ENCODE peak calls at places on chromosome 17, in six cellular contexts. Y is lower leg skin; R is CD8-positive, alpha-beta memory T cell; U is H1; S is neural progenitor cell; A is body of pancreas. H is an unnamed sample.

GRCh38 chr17:81741594-81742452 is 29.7 kb downstream of the SLC25A10 start:
- DNase-seq in Y (no peak), U (no peak), R (no peak), S (no peak), A (no peak), H (no peak)

GRCh38 chr17:78882546-78883089 is 20.4 kb downstream of the CEP295NL start:
- DNase-seq in U (no peak), A (no peak), Y (peak), R (no peak), S (no peak), H (peak)

GRCh38 chr17:7001562-7001961 is 5.7 kb downstream of the ALOX12 start:
- DNase-seq in S (peak), A (no peak), R (peak), U (no peak), Y (peak), H (no peak)

GRCh38 chr17:79022507-79022991 is 1.4 kb upstream of the C1QTNF1 start:
- DNase-seq in R (no peak), S (no peak), A (peak), Y (peak), U (no peak), H (no peak)

GRCh38 chr17:49952209-49952911 is 16.6 kb upstream of the DLX4 start:
- DNase-seq in A (peak), Y (peak), S (peak), U (peak), R (peak), H (peak)

GRCh38 chr17:33515974-33516373 is 222.9 kb upstream of the ASIC2 start:
- DNase-seq in S (no peak), Y (peak), A (no peak), R (no peak), U (no peak), H (no peak)

GRCh38 chr17:17971431-17972125 is 622 bp downstream of the TOM1L2 start:
- DNase-seq in Y (peak), S (peak), U (no peak), R (peak), A (peak), H (no peak)

GRCh38 chr17:45146616-45147101 is 1.6 kb upstream of the HEXIM1 start:
- DNase-seq in U (no peak), Y (no peak), A (peak), R (no peak), S (no peak), H (no peak)

GRCh38 chr17:77216435-77216980 is 75.7 kb downstream of the SEC14L1 start:
- DNase-seq in A (no peak), S (no peak), R (no peak), Y (no peak), U (no peak), H (no peak)

GRCh38 chr17:59330314-59330942 is 1.0 kb upstream of the YPEL2 start:
- DNase-seq in A (peak), S (peak), Y (peak), R (peak), U (no peak), H (no peak)

GRCh38 chr17:7849185-7850117 is 5.4 kb upstream of the TMEM88 start:
- DNase-seq in R (no peak), U (no peak), A (no peak), Y (no peak), S (no peak), H (no peak)

GRCh38 chr17:39926588-39927100 is 757 bp downstream of the ORMDL3 start:
- DNase-seq in U (no peak), S (peak), A (peak), R (peak), Y (no peak), H (no peak)

GRCh38 chr17:15651583-15652110 is 32.1 kb upstream of the FBXW10B start:
- DNase-seq in R (no peak), S (peak), Y (peak), U (peak), A (peak), H (peak)

GRCh38 chr17:61200349-61200735 is 199.3 kb upstream of the TBX2 start:
- DNase-seq in U (peak), A (peak), S (no peak), Y (no peak), R (no peak), H (no peak)

GRCh38 chr17:70355185-70355584 is 185.9 kb downstream of the KCNJ2 start:
- DNase-seq in A (no peak), Y (no peak), R (no peak), U (no peak), S (no peak), H (no peak)

DNA sequence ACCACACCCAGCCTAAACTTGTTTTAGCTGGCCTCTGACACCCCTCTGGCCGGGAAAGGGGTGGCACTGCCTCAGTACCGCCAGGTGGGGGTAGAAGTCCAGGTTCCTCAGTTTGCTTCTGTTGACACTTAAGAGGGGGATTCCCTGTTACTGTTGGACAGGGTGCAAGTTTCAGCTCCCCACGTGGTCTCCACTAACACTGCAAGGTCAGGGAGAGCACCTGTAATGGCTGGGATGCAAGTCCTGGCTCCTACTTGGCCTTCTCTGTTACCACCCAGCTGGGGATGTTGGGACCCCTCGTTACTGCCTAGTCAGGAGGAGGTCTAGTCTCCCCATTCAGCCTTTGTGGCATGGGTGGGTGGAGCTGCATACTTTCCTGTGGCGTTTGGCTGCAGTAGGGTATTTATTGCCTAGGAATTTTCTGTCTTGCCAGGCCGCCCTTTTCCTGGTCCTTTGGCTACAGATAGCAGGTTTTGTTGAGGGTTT is 10.6 kb upstream of the MFAP4 start:
- DNase-seq in A (peak), Y (peak), S (peak), R (no peak), U (peak), H (no peak)
- H3K4me3 ChIP-seq in A (no peak), Y (no peak), S (no peak), R (no peak), U (no peak), H (no peak)

GRCh38 chr17:41149652-41149985 is at the start of gene KRTAP4-5:
- DNase-seq in A (no peak), Y (no peak), S (no peak), U (no peak), R (no peak), H (no peak)
- H3K4me3 ChIP-seq in A (no peak), Y (no peak), S (no peak), U (no peak), R (no peak), H (no peak)

DNA sequence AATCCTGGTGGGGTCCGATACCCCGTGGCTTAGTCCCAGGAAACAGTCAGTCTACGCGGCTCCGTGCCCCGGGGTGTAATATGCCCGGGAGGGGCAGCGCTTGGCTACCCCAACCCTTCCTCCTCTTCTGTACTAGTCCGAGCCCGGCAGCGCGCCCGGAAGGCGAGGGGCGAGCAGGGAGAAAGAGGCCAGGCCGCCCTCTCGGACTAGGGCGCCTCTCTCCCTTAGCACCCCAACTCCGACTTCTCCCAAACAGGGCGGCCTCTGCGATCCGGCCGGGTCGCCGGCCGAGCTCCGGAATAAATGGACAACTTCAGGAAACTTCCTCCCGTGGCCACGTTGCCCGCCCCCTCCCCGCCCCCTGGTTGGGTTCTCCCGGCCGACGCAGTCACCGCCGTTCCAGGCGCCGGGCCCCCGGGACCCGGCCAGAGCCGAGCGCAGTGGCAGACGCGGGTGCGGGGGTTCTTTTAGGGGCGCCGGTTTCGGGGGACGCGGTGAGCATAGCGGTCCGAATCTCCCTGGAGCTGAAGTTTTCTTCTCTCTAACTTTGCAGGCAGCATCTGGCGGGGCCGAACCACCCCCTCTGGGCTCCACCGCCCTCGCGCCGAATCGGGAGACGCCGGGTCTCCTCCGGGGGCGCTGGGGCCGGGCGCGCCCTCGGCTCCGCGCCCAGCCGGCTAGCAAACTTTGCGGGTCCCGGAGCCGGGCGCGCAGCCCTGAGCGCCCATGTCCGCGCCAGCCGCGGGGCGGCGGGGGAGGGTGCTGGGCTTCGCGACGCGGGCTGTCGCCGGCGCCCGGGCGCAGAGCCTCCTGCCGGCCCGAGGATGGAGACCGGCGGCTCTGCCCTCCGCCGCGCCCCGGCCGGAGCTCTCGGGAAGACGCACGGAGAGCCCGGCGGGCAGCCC is at the start of gene SDK2:
- DNase-seq in A (no peak), Y (peak), R (peak), U (no peak), S (peak), H (peak)
- H3K4me3 ChIP-seq in A (no peak), Y (peak), R (peak), U (peak), S (peak), H (peak)

DNA sequence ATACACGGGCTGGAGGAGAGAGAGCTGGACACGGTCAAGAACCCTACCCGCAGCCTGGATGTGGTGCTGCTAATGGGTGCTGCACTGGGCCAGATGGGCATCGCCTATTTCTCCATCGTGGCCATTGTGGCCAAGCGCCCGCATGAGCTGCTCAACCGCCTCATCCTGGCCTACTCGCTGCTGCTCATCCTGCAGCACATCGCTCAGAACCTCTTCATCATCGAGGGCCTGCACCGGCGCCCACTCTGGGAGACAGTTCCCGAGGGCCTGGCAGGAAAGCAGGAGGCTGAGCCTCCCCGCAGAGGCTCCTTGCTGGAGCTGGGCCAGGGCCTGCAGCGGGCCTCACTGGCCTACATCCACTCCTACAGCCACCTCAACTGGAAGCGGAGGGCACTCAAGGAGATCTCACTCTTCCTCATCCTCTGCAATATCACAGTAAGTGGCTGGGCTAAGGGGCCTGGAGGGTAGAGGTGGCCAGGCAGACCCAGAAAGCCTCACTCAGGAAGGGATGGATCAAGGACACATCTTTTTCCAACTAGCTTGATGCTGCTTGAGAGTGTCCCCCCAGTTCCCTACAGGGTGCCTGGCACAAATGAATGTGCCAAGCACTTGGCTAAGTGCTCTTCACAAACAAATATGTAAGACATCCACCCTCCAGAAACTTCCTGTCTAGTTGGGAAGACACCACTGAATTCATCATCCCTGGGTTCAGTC is 11.5 kb downstream of the OTOP3 start:
- DNase-seq in S (no peak), Y (no peak), A (no peak), U (no peak), R (no peak), H (no peak)
- H3K4me3 ChIP-seq in S (no peak), Y (no peak), A (no peak), U (no peak), R (no peak), H (no peak)

GRCh38 chr17:51050291-51051033 is 70.2 kb downstream of the SPAG9 start:
- DNase-seq in A (no peak), R (no peak), U (no peak), Y (no peak), S (no peak), H (no peak)

GRCh38 chr17:51044964-51045363 is 75.7 kb downstream of the SPAG9 start:
- DNase-seq in R (no peak), Y (no peak), S (peak), U (no peak), A (no peak), H (no peak)

GRCh38 chr17:51045616-51046526 is 74.8 kb downstream of the SPAG9 start:
- DNase-seq in R (no peak), Y (no peak), A (no peak), S (peak), U (no peak), H (no peak)

GRCh38 chr17:51052235-51052634 is 68.4 kb downstream of the SPAG9 start:
- DNase-seq in A (no peak), R (no peak), S (no peak), U (no peak), Y (no peak), H (no peak)

DNA sequence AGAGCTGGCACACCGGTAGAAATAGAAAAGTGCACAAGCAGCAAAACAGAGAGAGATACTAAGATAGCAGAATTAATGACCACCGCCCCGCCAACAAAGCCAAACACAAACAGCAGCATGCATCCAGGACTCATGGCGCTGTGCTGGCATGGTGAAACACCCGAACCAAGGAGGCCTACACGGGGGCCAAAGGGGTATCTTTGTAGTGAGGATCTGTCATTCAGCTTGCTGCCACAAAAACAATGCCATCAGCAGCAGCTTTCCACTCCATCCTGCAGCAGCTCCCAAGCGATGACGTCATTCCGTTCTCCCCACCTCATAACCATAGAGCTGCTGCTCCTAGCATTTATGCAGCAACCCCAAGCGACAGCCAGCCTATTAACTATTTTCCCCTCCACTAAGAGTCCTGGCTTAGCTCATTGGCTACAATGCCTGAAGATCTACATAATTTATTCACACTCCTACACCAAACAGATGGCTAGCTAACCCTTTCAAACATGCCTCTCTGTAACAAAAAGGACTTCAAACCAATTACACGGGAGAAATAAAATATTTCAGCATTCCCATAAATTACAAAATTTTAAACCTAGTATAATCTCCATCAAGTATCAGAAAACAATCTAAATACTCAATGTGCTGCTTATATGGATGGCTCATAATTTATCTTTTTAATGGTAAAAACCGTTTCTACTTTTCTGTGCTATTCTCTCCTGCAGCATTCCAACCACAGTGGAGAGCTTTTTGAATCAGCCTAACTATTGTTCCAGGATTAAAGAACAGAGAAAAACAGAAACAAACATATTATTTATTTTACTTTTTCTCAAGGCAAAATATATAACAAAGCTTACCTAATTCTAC is 73.9 kb downstream of the SPAG9 start:
- DNase-seq in R (no peak), S (peak), A (peak), U (peak), Y (peak), H (peak)
- H3K4me3 ChIP-seq in R (no peak), S (peak), A (no peak), U (peak), Y (no peak), H (peak)

GRCh38 chr17:8868092-8868491 is 618 bp upstream of the PIK3R6 start:
- DNase-seq in R (no peak), S (no peak), U (no peak), Y (no peak), A (no peak), H (no peak)

GRCh38 chr17:8869416-8869815 is 1.9 kb upstream of the PIK3R6 start:
- DNase-seq in Y (peak), U (no peak), R (no peak), S (no peak), A (no peak), H (no peak)

GRCh38 chr17:8865811-8866210 is 1.7 kb downstream of the PIK3R6 start:
- DNase-seq in S (no peak), A (no peak), U (no peak), R (no peak), Y (no peak), H (no peak)

GRCh38 chr17:8868529-8868951 is 1.1 kb upstream of the PIK3R6 start:
- DNase-seq in S (no peak), A (no peak), U (no peak), R (no peak), Y (peak), H (no peak)

DNA sequence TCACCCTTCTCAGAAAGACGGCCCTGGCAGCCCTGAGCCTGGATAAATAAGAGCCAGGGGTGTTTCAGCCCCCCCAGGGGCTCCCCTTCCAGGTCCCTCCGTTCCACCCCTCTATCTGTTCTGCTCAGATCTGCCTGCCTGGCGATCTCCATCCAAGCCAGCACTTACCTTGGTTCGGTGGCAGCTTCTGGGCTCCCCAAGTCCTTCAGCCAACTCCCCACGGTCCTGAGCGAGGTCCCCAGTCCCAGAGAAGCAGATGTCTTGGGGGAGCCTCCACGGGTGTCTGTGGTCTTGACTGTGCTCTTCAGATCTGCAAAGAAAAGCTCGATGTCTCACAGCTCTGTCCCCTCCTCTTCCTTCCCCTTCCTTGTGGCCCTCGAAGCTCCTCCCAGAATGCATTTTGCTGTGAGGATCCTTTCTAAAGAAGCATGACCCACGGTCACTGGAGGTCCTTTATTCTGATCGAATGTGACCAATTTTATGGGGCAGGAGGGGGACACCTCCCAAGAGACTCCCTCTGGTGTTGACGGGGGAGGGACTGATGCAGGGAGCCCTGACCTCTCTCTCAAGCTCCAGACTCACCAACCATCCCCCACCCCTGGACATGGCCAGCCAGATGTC is at the start of gene PIK3R6:
- DNase-seq in U (no peak), A (no peak), S (no peak), R (no peak), Y (peak), H (no peak)
- H3K4me3 ChIP-seq in U (no peak), A (no peak), S (no peak), R (peak), Y (no peak), H (no peak)

GRCh38 chr17:38751144-38751802 is 1.3 kb upstream of the PSMB3 start:
- DNase-seq in R (no peak), S (peak), U (no peak), Y (no peak), A (no peak), H (no peak)

GRCh38 chr17:38749222-38750043 is 1.3 kb upstream of the PCGF2 start:
- DNase-seq in R (peak), S (peak), A (peak), U (no peak), Y (peak), H (peak)

GRCh38 chr17:38751803-38752118 is 780 bp upstream of the PSMB3 start:
- DNase-seq in S (peak), A (peak), U (no peak), R (peak), Y (peak), H (peak)

GRCh38 chr17:38750044-38750311 is 1.8 kb upstream of the PCGF2 start:
- DNase-seq in Y (no peak), U (no peak), R (no peak), A (no peak), S (no peak), H (no peak)

DNA sequence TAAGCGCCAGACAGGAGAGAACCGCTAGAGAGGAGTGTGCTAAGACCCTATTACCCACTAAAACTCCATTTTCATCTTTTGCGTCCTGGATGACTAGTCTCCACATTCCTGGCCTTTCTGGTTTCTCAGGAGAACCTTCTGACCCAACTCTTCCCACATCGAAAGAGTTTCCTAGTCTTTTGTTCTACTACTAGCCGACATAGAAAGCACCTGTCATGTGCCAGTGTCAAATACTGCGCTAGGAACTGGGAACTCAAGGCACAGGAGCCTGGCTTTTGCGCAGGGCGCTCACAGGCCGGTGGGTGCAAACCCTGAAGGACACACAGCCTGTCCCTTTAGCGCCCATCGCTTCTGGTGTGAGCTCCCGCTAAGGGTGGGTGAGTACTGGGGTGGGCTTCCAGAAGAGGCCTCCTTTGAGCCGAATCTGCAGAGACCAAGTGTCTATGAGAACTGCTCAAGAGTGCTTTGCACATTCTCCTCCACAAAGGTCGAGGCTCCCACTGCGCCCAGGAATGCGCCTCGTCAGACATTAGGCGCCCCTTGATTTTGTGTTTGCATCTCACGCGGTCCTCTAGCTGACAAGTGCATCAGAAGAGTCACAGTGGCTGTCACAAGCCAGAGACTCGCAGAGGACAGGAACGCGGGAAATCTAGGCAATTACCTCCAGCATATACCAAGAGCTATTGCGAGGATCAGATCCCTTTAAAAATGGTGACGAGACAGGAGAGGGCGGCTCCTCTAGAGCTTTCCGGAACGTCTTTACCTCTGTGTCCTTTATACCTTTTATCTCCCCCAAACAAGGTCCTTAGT is 2.0 kb upstream of the PSMB3 start:
- DNase-seq in R (peak), S (peak), Y (no peak), A (no peak), U (no peak), H (no peak)
- H3K4me3 ChIP-seq in R (peak), S (peak), Y (no peak), A (no peak), U (peak), H (peak)